ENCODE peak calls at places on chromosomes 5 and 9, in four cellular contexts. One of them, this sample, is unnamed. For H3K4me1, the result is how much of the 10 kb centered on the place peaks cover.

GRCh38 chr5:150323092-150323491 is 20.4 kb upstream of the ARSI start:
- DNase-seq in ovary: no peak
- DNase-seq in neuronal stem cell: no peak
- DNase-seq in aorta: no peak
- DNase-seq in this sample: no peak

GRCh38 chr5:172294831-172295230 is 11.3 kb upstream of the UBTD2 start:
- DNase-seq in ovary: no peak
- DNase-seq in neuronal stem cell: no peak
- DNase-seq in aorta: no peak
- DNase-seq in this sample: no peak

GRCh38 chr9:84542554-84542953 is 127.0 kb upstream of the NTRK2 start:
- DNase-seq in ovary: no peak
- DNase-seq in neuronal stem cell: no peak
- DNase-seq in aorta: no peak
- DNase-seq in this sample: no peak

GRCh38 chr9:83382421-83382820 is 155.8 kb downstream of the FRMD3 start:
- DNase-seq in ovary: no peak
- DNase-seq in neuronal stem cell: no peak
- DNase-seq in aorta: no peak
- DNase-seq in this sample: no peak

GRCh38 chr5:157350939-157351338 is 85.0 kb downstream of the CYFIP2 start:
- DNase-seq in ovary: no peak
- DNase-seq in neuronal stem cell: no peak
- DNase-seq in aorta: no peak
- DNase-seq in this sample: no peak

GRCh38 chr9:33311953-33312352 is 21.6 kb downstream of the NFX1 start:
- DNase-seq in ovary: no peak
- DNase-seq in neuronal stem cell: no peak
- DNase-seq in aorta: no peak
- DNase-seq in this sample: no peak

GRCh38 chr9:124696101-124696500 is 75.0 kb downstream of the NR6A1 start:
- DNase-seq in ovary: no peak
- DNase-seq in neuronal stem cell: no peak
- DNase-seq in aorta: no peak
- DNase-seq in this sample: no peak

GRCh38 chr5:141850786-141851185 is 27.4 kb downstream of the PCDH1 start:
- DNase-seq in ovary: peak
- DNase-seq in neuronal stem cell: no peak
- DNase-seq in aorta: no peak
- DNase-seq in this sample: no peak

GRCh38 chr9:7910426-7911015 is 110.9 kb upstream of the DMAC1 start:
- DNase-seq in ovary: no peak
- DNase-seq in neuronal stem cell: no peak
- DNase-seq in aorta: no peak
- DNase-seq in this sample: no peak

GRCh38 chr9:106892632-106893031 is 29.7 kb downstream of the ZNF462 start:
- DNase-seq in ovary: peak
- DNase-seq in neuronal stem cell: peak
- DNase-seq in aorta: no peak
- DNase-seq in this sample: peak

GRCh38 chr9:79061766-79062165 is 510.0 kb upstream of the TLE4 start:
- DNase-seq in ovary: no peak
- DNase-seq in neuronal stem cell: no peak
- DNase-seq in aorta: no peak
- DNase-seq in this sample: no peak

GRCh38 chr5:150636391-150637244 is 3.8 kb upstream of the SYNPO start:
- DNase-seq in ovary: peak
- DNase-seq in neuronal stem cell: no peak
- DNase-seq in aorta: peak
- DNase-seq in this sample: no peak

GRCh38 chr5:105836263-105836662 is 1834.5 kb downstream of the EFNA5 start:
- DNase-seq in ovary: no peak
- DNase-seq in neuronal stem cell: no peak
- DNase-seq in aorta: no peak
- DNase-seq in this sample: no peak

GRCh38 chr9:100690438-100690837 is 112.6 kb downstream of the CAVIN4 start:
- DNase-seq in ovary: no peak
- DNase-seq in neuronal stem cell: no peak
- DNase-seq in aorta: no peak
- DNase-seq in this sample: no peak

GRCh38 chr5:54021413-54022155 is 288.8 kb downstream of the ARL15 start:
- DNase-seq in ovary: no peak
- DNase-seq in neuronal stem cell: no peak
- DNase-seq in aorta: no peak
- DNase-seq in this sample: no peak

GRCh38 chr5:1511651-1512540 is 11.9 kb downstream of the LPCAT1 start:
- DNase-seq in ovary: peak
- DNase-seq in neuronal stem cell: no peak
- DNase-seq in aorta: peak
- DNase-seq in this sample: no peak

GRCh38 chr5:73346878-73347408 is 101.6 kb downstream of the FOXD1 start:
- DNase-seq in ovary: no peak
- DNase-seq in neuronal stem cell: no peak
- DNase-seq in aorta: no peak
- DNase-seq in this sample: no peak

GRCh38 chr9:72524820-72525539 is 3.6 kb downstream of the TMC1 start:
- DNase-seq in ovary: no peak
- DNase-seq in neuronal stem cell: peak
- DNase-seq in aorta: no peak
- DNase-seq in this sample: no peak

GRCh38 chr5:96049398-96050272 is 88.0 kb upstream of the ELL2 start:
- DNase-seq in ovary: no peak
- DNase-seq in neuronal stem cell: no peak
- DNase-seq in aorta: no peak
- DNase-seq in this sample: no peak

GRCh38 chr5:135392256-135392655 is 6.8 kb downstream of the MACROH2A1 start:
- DNase-seq in ovary: no peak
- DNase-seq in neuronal stem cell: no peak
- DNase-seq in aorta: no peak
- DNase-seq in this sample: no peak

GRCh38 chr5:156892223-156892622 is 42.1 kb downstream of the PPP1R2B start:
- DNase-seq in ovary: no peak
- DNase-seq in neuronal stem cell: no peak
- DNase-seq in aorta: no peak
- DNase-seq in this sample: no peak

GRCh38 chr9:104780796-104781395 is 17.0 kb downstream of the NIPSNAP3B start:
- DNase-seq in ovary: no peak
- DNase-seq in neuronal stem cell: no peak
- DNase-seq in aorta: no peak
- DNase-seq in this sample: no peak

GRCh38 chr5:124873189-124873588 is 126.8 kb upstream of the ZNF608 start:
- DNase-seq in ovary: no peak
- DNase-seq in neuronal stem cell: no peak
- DNase-seq in aorta: no peak
- DNase-seq in this sample: no peak

GRCh38 chr9:112881366-112881765 is 9.3 kb downstream of the SLC46A2 start:
- DNase-seq in ovary: no peak
- DNase-seq in neuronal stem cell: no peak
- DNase-seq in aorta: no peak
- DNase-seq in this sample: no peak

GRCh38 chr9:7392161-7392560 is 407.4 kb downstream of the DMAC1 start:
- DNase-seq in ovary: no peak
- DNase-seq in neuronal stem cell: no peak
- DNase-seq in aorta: no peak
- DNase-seq in this sample: no peak

GRCh38 chr9:80720579-80720978 is 968.8 kb downstream of the TLE1 start:
- DNase-seq in ovary: no peak
- DNase-seq in neuronal stem cell: no peak
- DNase-seq in aorta: no peak
- DNase-seq in this sample: no peak

GRCh38 chr9:106878943-106879916 is 16.3 kb downstream of the ZNF462 start:
- DNase-seq in ovary: peak
- DNase-seq in neuronal stem cell: peak
- DNase-seq in aorta: peak
- DNase-seq in this sample: no peak

GRCh38 chr5:179278546-179278945 is 66.7 kb downstream of the ADAMTS2 start:
- DNase-seq in ovary: peak
- DNase-seq in neuronal stem cell: no peak
- DNase-seq in aorta: no peak
- DNase-seq in this sample: no peak

GRCh38 chr5:157578079-157578780 is 2.7 kb upstream of the ADAM19 start:
- DNase-seq in ovary: no peak
- DNase-seq in neuronal stem cell: no peak
- DNase-seq in aorta: no peak
- DNase-seq in this sample: no peak

GRCh38 chr5:2780421-2781171 is 29.1 kb upstream of the IRX2 start:
- DNase-seq in ovary: no peak
- DNase-seq in neuronal stem cell: no peak
- DNase-seq in aorta: no peak
- DNase-seq in this sample: peak

GRCh38 chr9:20358201-20358600 is 264.1 kb downstream of the MLLT3 start:
- DNase-seq in ovary: no peak
- DNase-seq in neuronal stem cell: no peak
- DNase-seq in aorta: no peak
- DNase-seq in this sample: no peak

GRCh38 chr5:106258591-106259125 is 1412.1 kb downstream of the EFNA5 start:
- DNase-seq in ovary: no peak
- DNase-seq in neuronal stem cell: no peak
- DNase-seq in aorta: no peak
- DNase-seq in this sample: no peak

GRCh38 chr5:36691993-36692392 is 85.6 kb downstream of the SLC1A3 start:
- DNase-seq in ovary: no peak
- DNase-seq in neuronal stem cell: no peak
- DNase-seq in aorta: no peak
- DNase-seq in this sample: no peak

DNA sequence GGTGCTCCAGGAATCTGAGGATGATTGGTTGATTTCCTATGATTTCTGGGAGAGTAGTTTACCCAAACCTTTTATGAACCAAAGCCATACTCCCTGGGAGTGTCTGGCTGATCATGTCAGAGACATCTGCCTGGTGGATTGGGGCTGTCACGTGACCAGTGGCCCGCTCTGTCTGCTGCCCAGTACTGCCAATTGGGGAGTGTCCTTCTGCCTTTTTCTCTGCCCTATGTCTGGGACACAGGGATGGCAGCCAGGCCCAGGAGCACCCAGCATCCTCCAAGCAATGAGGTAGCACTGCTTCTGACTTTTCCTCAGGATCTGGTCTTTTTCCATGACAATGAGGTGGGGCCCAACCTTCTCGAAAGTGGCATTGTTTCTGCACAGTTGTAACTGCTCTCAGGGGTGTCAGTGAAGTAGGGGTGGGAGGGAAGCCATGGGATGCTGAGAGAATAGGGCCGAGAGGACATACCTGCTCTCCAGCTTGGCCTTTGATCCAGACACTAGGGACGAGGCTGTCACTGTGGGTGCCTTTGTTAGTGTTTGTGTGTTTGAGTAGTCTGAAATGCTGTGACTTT is 21.8 kb downstream of the DAPK1 start:
- DNase-seq in ovary: no peak
- DNase-seq in neuronal stem cell: no peak
- DNase-seq in aorta: no peak
- DNase-seq in this sample: no peak
- H3K4me3 ChIP-seq in ovary: no peak
- H3K4me3 ChIP-seq in neuronal stem cell: peak
- H3K4me3 ChIP-seq in aorta: no peak
- H3K4me3 ChIP-seq in this sample: no peak

DNA sequence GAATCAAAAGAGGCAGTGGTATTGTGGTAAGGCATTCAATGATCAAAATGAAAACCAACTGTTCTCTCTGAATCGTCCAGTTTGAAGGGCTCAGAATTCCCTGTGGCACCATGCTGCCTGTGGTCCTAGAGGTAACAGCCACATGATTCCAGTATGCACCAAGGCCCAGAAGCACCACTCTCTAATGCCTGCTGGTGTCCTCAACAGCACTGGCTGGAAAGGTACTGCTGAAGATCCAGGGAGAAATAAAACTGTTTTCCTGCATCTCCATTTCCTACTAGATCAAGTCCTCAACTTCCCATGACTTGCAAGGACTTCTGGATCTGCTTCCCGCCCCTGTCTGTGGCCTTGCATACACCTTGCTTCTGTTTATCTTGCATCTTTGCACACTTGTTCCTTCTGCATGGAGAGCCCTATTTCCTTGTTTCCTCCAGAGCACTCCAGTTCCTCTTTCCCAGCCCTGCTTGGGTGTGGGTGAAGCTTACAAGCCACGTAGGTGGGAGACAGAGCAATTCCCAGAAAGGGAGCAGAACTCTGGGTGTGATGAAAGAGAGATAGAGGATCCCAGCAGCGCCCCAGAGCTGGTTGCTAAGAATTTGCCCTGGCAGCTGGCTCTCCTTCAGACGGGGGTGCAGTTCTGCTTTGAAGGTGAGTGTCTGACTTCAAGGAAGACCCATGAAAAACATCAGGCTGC is 41.0 kb upstream of the EQTN start:
- DNase-seq in ovary: no peak
- DNase-seq in neuronal stem cell: no peak
- DNase-seq in aorta: no peak
- DNase-seq in this sample: no peak
- H3K27ac ChIP-seq in ovary: peak
- H3K27ac ChIP-seq in neuronal stem cell: no peak
- H3K27ac ChIP-seq in aorta: peak
- H3K27ac ChIP-seq in this sample: no peak

DNA sequence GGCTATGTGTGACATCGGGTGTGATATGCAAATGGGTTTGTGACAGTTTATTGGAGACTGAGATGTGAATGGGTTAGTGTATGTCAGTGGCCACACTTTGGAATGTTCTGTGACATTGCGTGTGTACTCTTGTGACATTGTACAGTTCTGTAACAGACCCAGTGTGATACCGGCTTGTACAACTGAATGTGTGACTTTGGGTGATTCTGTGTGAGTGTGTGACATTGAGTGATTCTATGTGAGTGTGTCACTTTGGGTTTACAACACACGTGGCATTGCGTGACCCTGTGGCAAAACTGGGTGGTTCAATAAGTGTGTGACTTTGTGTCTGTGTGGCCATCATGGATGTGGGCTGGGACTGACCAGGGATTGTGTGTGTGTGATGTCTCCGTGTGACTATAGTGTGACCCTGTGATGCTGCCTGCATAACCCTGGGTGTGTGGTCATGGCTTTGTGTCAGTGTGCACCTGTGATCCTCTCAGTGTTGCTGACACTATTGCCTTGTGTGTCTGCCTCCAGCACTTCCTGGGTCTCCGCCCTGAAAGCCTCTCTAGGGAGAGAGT is 38.3 kb downstream of the CXXC5 start:
- DNase-seq in ovary: no peak
- DNase-seq in neuronal stem cell: no peak
- DNase-seq in aorta: no peak
- DNase-seq in this sample: no peak
- H3K4me1 ChIP-seq in ovary: under half
- H3K4me1 ChIP-seq in neuronal stem cell: under half
- H3K4me1 ChIP-seq in aorta: under half
- H3K4me1 ChIP-seq in this sample: under half

GRCh38 chr9:38391278-38392118 is 1.0 kb upstream of the ALDH1B1 start:
- DNase-seq in ovary: no peak
- DNase-seq in neuronal stem cell: no peak
- DNase-seq in aorta: peak
- DNase-seq in this sample: no peak
- H3K4me3 ChIP-seq in ovary: no peak
- H3K4me3 ChIP-seq in neuronal stem cell: no peak
- H3K4me3 ChIP-seq in aorta: no peak
- H3K4me3 ChIP-seq in this sample: no peak

DNA sequence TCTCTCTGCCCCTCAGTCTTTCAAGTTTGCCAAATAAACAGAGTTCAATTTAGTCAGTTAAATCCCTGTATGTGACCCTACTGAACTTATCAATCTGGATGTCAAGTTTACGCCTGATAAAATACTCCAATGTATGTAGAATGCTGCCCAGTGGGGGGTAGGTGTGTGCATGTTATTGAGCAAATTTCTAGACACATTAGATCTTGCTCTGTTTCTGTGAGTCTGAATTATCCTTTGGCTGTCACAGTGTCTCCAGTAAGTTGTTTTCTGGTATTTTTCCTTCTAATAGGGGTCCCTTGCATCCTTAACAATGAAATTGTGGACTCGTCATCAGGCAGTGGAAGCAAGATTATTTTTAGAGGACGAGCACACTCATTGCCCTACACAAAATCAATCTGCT is 48.5 kb upstream of the GRIA1 start:
- DNase-seq in ovary: no peak
- DNase-seq in neuronal stem cell: no peak
- DNase-seq in aorta: no peak
- DNase-seq in this sample: no peak
- H3K27ac ChIP-seq in ovary: no peak
- H3K27ac ChIP-seq in neuronal stem cell: no peak
- H3K27ac ChIP-seq in aorta: no peak
- H3K27ac ChIP-seq in this sample: no peak